ENCODE peak calls at places on chromosomes 12 and 14, in four cellular contexts. O, E, W and F are unnamed samples.

GRCh38 chr14:89427426-89428162 is 10.6 kb upstream of the FOXN3 start:
- DNase-seq in E (no peak), O (no peak), W (no peak), F (no peak)

GRCh38 chr14:44963775-44964380 is 1.9 kb downstream of the TOGARAM1 start:
- DNase-seq in E (no peak), W (no peak), O (no peak), F (peak; percentile 55)

GRCh38 chr14:50599700-50600444 is 39.9 kb downstream of the ATL1 start:
- DNase-seq in O (peak; percentile 29), W (no peak), E (no peak), F (peak; percentile 46)

GRCh38 chr12:2035421-2036080 is 17.2 kb upstream of the CACNA1C start:
- DNase-seq in W (no peak), O (no peak), E (no peak), F (no peak)

GRCh38 chr12:81077329-81077685 is 572 bp upstream of the ACSS3 start:
- DNase-seq in O (no peak), E (no peak), W (peak; percentile 41), F (peak; percentile 87)

GRCh38 chr14:102507026-102507860 is 2.3 kb downstream of the ANKRD9 start:
- DNase-seq in O (no peak), W (no peak), E (no peak), F (no peak)

GRCh38 chr12:5745251-5745888 is 199.7 kb downstream of the ANO2 start:
- DNase-seq in O (peak; percentile 25), W (peak; percentile 85), E (no peak), F (peak; percentile 99)

GRCh38 chr14:37819155-37820015 is 224.0 kb downstream of the TTC6 start:
- DNase-seq in E (peak; percentile 37), O (peak; percentile 27), W (no peak), F (peak; percentile 29)

GRCh38 chr14:88521818-88522217 is 33.0 kb downstream of the PTPN21 start:
- DNase-seq in E (no peak), O (peak; percentile 7), W (no peak), F (no peak)

GRCh38 chr12:120230326-120230973 is 29.5 kb upstream of the RPLP0 start:
- DNase-seq in W (no peak), O (peak; percentile 73), E (peak; percentile 80), F (peak; percentile 30)

GRCh38 chr12:58871557-58871956 is 48.7 kb downstream of the LRIG3 start:
- DNase-seq in W (no peak), E (no peak), O (peak; percentile 34), F (no peak)

GRCh38 chr12:100672075-100672592 is 98.7 kb downstream of the GAS2L3 start:
- DNase-seq in E (no peak), W (peak; percentile 45), O (no peak), F (peak; percentile 59)

GRCh38 chr12:82174936-82175335 is 183.3 kb downstream of the CCDC59 start:
- DNase-seq in O (no peak), W (no peak), E (no peak), F (peak; percentile 95)